ENCODE peak calls at places on chromosomes 7 and 10, in four cellular contexts. P is astrocyte of the spinal cord, L is Peyer's patch, B is right lobe of liver. R is an unnamed sample.

GRCh38 chr10:70115948-70116682 is 16.5 kb downstream of the AIFM2 start:
- DNase-seq in P (peak), L (peak), B (no peak), R (no peak)

GRCh38 chr7:151857412-151857811 is 19.5 kb downstream of the PRKAG2 start:
- DNase-seq in P (no peak), L (no peak), B (peak), R (peak)

GRCh38 chr10:80491251-80492102 is 37.4 kb downstream of the TSPAN14 start:
- DNase-seq in P (no peak), L (peak), B (peak), R (peak)

GRCh38 chr7:17773289-17773626 is 167.0 kb downstream of the SNX13 start:
- DNase-seq in P (peak), L (no peak), B (no peak), R (no peak)

GRCh38 chr7:143479055-143479766 is 1.5 kb downstream of the TAS2R41 start:
- DNase-seq in P (no peak), L (no peak), B (no peak), R (no peak)

GRCh38 chr10:1715821-1716220 is 21.5 kb downstream of the ADARB2 start:
- DNase-seq in P (no peak), L (no peak), B (peak), R (no peak)

GRCh38 chr7:26857534-26858228 is 6.7 kb downstream of the SKAP2 start:
- DNase-seq in P (peak), L (peak), B (peak), R (peak)

GRCh38 chr10:50286517-50286916 is 35.2 kb upstream of the ASAH2 start:
- DNase-seq in P (no peak), L (no peak), B (no peak), R (no peak)

GRCh38 chr10:49144021-49144720 is 10.3 kb upstream of the FAM170B start:
- DNase-seq in P (no peak), L (no peak), B (no peak), R (no peak)

GRCh38 chr7:143322646-143323343 is 6.9 kb downstream of the CLCN1 start:
- DNase-seq in P (no peak), L (no peak), B (no peak), R (no peak)

GRCh38 chr7:155705656-155706360 is 61.3 kb downstream of the RBM33 start:
- DNase-seq in P (no peak), L (no peak), B (no peak), R (no peak)

GRCh38 chr7:50733552-50733951 is 49.1 kb downstream of the GRB10 start:
- DNase-seq in P (peak), L (no peak), B (no peak), R (no peak)

GRCh38 chr10:4241724-4242345 is 456.8 kb upstream of the KLF6 start:
- DNase-seq in P (peak), L (no peak), B (no peak), R (no peak)

GRCh38 chr10:4671451-4672145 is 154.4 kb upstream of the AKR1E2 start:
- DNase-seq in P (peak), L (no peak), B (no peak), R (no peak)

GRCh38 chr7:151410405-151411390 is 860 bp upstream of the WDR86 start:
- DNase-seq in P (no peak), L (no peak), B (peak), R (no peak)

GRCh38 chr7:55127622-55128081 is 108.8 kb downstream of the EGFR start:
- DNase-seq in P (peak), L (no peak), B (no peak), R (no peak)

GRCh38 chr7:106217089-106217542 is 67.7 kb downstream of the NAMPT start:
- DNase-seq in P (peak), L (peak), B (peak), R (peak)

GRCh38 chr10:100982916-100983830 is 4.1 kb downstream of the MRPL43 start:
- DNase-seq in P (no peak), L (peak), B (no peak), R (peak)

GRCh38 chr10:47181057-47181849 is 118.7 kb upstream of the GDF10 start:
- DNase-seq in P (no peak), L (no peak), B (peak), R (no peak)

GRCh38 chr10:92517034-92517655 is 56.7 kb downstream of the IDE start:
- DNase-seq in P (peak), L (peak), B (no peak), R (no peak)

GRCh38 chr10:88254091-88254490 is 329.0 kb downstream of the RNLS start:
- DNase-seq in P (peak), L (no peak), B (no peak), R (no peak)

GRCh38 chr10:46074547-46074946 is 28.5 kb upstream of the MSMB start:
- DNase-seq in P (no peak), L (no peak), B (no peak), R (no peak)

GRCh38 chr7:79520543-79520942 is 67.1 kb upstream of the MAGI2 start:
- DNase-seq in P (no peak), L (no peak), B (no peak), R (no peak)

GRCh38 chr7:24933298-24933697 is 46.7 kb downstream of the OSBPL3 start:
- DNase-seq in P (no peak), L (no peak), B (no peak), R (no peak)

GRCh38 chr10:15483215-15483970 is 112.3 kb upstream of the FAM171A1 start:
- DNase-seq in P (no peak), L (no peak), B (no peak), R (no peak)

GRCh38 chr7:95434501-95435421 is at the start of gene PON2:
- DNase-seq in P (peak), L (peak), B (peak), R (peak)

GRCh38 chr10:59560161-59560560 is 149.5 kb downstream of the SLC16A9 start:
- DNase-seq in P (no peak), L (no peak), B (no peak), R (no peak)

GRCh38 chr10:73644015-73644743 is 2.9 kb upstream of the MYOZ1 start:
- DNase-seq in P (peak), L (peak), B (no peak), R (no peak)

GRCh38 chr7:6392712-6393666 is 54.8 kb downstream of the DAGLB start:
- DNase-seq in P (peak), L (peak), B (no peak), R (peak)

GRCh38 chr7:68362745-68363518 is 1235.3 kb upstream of the AUTS2 start:
- DNase-seq in P (no peak), L (no peak), B (no peak), R (no peak)

GRCh38 chr7:132876576-132876975 is 205.3 kb downstream of the CHCHD3 start:
- DNase-seq in P (no peak), L (no peak), B (no peak), R (no peak)

GRCh38 chr10:47414227-47414592 is 30.1 kb upstream of the ZNF488 start:
- DNase-seq in P (no peak), L (no peak), B (no peak), R (no peak)

GRCh38 chr7:45924283-45924682 is 3.2 kb upstream of the IGFBP3 start:
- DNase-seq in P (peak), L (no peak), B (no peak), R (no peak)

GRCh38 chr7:133355325-133355708 is 102.4 kb downstream of the EXOC4 start:
- DNase-seq in P (peak), L (no peak), B (no peak), R (no peak)

DNA sequence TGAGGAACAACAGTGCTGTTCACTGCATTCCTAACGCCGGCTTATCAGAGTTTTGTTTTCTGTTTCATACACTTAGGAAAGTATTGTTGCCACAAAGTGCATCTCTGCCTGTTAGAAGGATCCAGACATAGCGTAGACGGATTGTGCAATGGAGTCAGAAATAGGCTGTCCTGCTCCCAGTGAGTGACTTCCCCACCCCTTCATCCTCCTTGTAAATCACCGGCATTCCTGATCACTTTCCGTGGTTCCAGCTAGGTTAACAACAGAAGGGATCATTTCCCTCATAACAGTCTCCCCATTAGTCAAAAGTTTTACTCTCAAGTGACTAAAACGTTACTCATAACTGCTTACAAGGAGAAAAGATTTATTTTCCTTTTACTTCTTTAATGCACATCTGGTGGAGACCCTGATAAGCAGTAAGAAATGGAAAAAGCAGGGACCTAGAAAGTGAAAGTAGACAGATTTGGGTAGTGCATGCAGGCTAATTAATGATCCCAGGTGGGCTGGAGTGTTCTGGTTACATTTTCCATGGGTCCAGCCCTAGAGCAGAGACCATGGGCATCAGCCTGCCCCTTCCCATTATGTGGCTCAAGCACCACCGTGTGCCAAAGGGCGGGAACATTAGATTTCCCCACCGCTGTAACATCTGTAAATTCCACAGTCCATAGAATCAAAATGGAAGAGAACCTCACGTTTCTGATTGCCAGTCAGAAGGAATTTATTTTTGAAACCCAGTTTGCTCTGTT is 395.1 kb upstream of the GALNT17 start:
- DNase-seq in P (peak), L (no peak), B (no peak), R (no peak)
- H3K4me3 ChIP-seq in P (peak), L (no peak), B (no peak), R (peak)

GRCh38 chr10:3080608-3081007 is 13.3 kb downstream of the PFKP start:
- DNase-seq in P (no peak), L (no peak), B (no peak), R (no peak)
- TF ChIP-seq CTCF in P (no peak), L (no peak), B (no peak), R (no peak)

GRCh38 chr10:122591736-122592135 is 31.2 kb downstream of the DMBT1 start:
- DNase-seq in P (no peak), L (no peak), B (no peak), R (no peak)

GRCh38 chr10:122592161-122592560 is 31.6 kb downstream of the DMBT1 start:
- DNase-seq in P (no peak), L (no peak), B (no peak), R (no peak)

GRCh38 chr10:122588381-122588780 is 27.8 kb downstream of the DMBT1 start:
- DNase-seq in P (no peak), L (no peak), B (no peak), R (no peak)

GRCh38 chr10:122587099-122587725 is 26.7 kb downstream of the DMBT1 start:
- DNase-seq in P (no peak), L (no peak), B (no peak), R (no peak)

GRCh38 chr10:122590158-122590557 is 29.6 kb downstream of the DMBT1 start:
- DNase-seq in P (no peak), L (no peak), B (no peak), R (no peak)
- H3K4me3 ChIP-seq in P (no peak), L (no peak), B (no peak), R (no peak)

DNA sequence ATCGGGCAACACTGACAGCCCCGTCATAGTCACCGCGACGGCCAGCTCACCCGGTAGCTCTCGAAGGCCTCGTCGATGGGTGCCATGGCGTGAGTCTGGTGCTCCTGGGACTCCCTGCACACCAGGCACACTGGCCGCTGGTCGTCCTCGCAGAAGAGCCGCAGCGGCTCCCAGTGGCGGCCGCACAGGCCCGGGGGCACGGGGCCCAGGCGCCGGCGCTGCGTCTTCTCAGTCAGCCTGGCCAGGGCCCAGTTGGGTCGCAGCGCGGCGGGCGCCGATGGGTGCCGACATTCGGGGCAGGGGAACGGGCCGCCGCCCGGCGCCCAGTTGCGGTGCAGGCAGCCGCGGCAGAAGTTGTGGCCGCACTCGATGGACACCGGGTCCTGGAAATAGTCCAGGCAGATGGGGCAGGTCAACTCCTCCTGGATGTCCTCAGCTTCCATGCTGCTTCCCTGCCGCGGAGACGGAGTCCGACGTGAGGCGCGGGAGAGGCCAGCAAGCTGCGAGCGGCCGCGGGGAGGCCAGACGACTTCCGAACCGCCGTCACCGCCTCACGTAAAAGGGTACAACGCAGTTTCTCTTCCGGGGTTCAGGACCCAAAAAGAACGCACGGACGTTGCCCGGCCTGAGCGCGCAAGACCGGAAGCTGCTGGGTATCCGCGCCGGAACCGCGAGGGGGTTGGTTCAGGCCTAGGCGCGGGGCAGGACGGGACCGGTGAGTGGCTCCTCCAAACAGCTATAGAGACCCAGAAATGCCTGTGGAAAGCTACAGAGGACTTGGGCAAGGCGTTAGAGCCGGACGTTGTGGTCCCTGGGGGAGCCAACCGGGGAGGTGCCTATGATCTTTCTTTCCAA is at the start of gene TRIM4:
- DNase-seq in P (peak), L (peak), B (peak), R (peak)
- TF ChIP-seq CTCF in P (peak), L (peak), B (peak), R (peak)

R was measured in lower lobe of right lung.